ENCODE peak calls at places on chromosomes 12 and 14, in seven cellular contexts. V is stimulated activated CD8-positive, alpha-beta memory T cell treated with anti-CD3 and anti-CD28 coated beads, Interleukin-4, amount 100 ng/mL, for 24 hours; B is GDM1; Y is spleen; R is HTR-8/SVneo; T is GM20000; F is activated B cell treated with CpG ODN at 0.5 μM for 24 hours. A is an unnamed sample.

GRCh38 chr12:69415471-69416275 is 54.5 kb upstream of the FRS2 start:
- DNase-seq in B (no peak), Y (no peak), V (no peak), F (no peak), T (peak; percentile 34), R (peak; percentile 87), A (no peak)

GRCh38 chr14:104682107-104682593 is 7.3 kb upstream of the INF2 start:
- DNase-seq in T (no peak), R (peak; percentile 67), V (no peak), F (no peak), B (no peak), Y (no peak), A (peak; percentile 69)

GRCh38 chr14:34911209-34912150 is 36.3 kb upstream of the BAZ1A start:
- DNase-seq in T (no peak), B (no peak), Y (no peak), F (no peak), V (no peak), R (peak; percentile 19), A (no peak)

GRCh38 chr12:6779667-6780459 is 7.5 kb downstream of the LAG3 start:
- DNase-seq in T (no peak), V (no peak), F (no peak), Y (no peak), B (no peak), R (no peak), A (no peak)

GRCh38 chr12:57888407-57889157 is 42.1 kb upstream of the CTDSP2 start:
- DNase-seq in R (no peak), Y (no peak), F (no peak), V (no peak), B (no peak), T (no peak), A (peak; percentile 84)

GRCh38 chr14:79514700-79515099 is 696.6 kb downstream of the DIO2 start:
- DNase-seq in B (no peak), R (peak; percentile 25), F (no peak), Y (no peak), T (no peak), V (no peak), A (no peak)

GRCh38 chr14:35279369-35279768 is 12.8 kb upstream of the PSMA6 start:
- DNase-seq in T (no peak), B (no peak), Y (no peak), F (no peak), R (no peak), V (no peak), A (no peak)

GRCh38 chr14:105884808-105885281 is 358.5 kb downstream of the TMEM121 start:
- DNase-seq in V (no peak), T (no peak), Y (peak; percentile 44), B (no peak), F (no peak), R (no peak), A (peak; percentile 43)

GRCh38 chr14:104510794-104511611 is 68.6 kb upstream of the C14orf180 start:
- DNase-seq in B (no peak), F (no peak), Y (no peak), T (no peak), R (no peak), V (no peak), A (no peak)

GRCh38 chr12:80441921-80442320 is 2.1 kb upstream of the PTPRQ start:
- DNase-seq in Y (no peak), T (no peak), B (no peak), F (no peak), V (no peak), R (no peak), A (no peak)

GRCh38 chr14:104830781-104831180 is 29.9 kb downstream of the ZBTB42 start:
- DNase-seq in F (no peak), Y (peak; percentile 66), R (no peak), V (no peak), T (no peak), B (no peak), A (no peak)

A was measured in kidney.